ENCODE peak calls at places on chromosomes 16 and 17, in eight cellular contexts. L is MCF 10A; D is CD8-positive, alpha-beta T cell; A is HFFc6; I is activated CD8-positive, alpha-beta T cell treated with anti-CD3 and anti-CD28 coated beads for 36 hours; K is progenitor cell of endocrine pancreas; X is spleen; F is coronary artery. S is an unnamed sample.
A peak's percentile ranks its signal among the peaks of the same experiment; 100 is the strongest.

GRCh38 chr16:80804451-80805383 is at the start of gene CDYL2:
- DNase-seq in L (peak; percentile 11), D (peak; percentile 17), A (no peak), I (peak; percentile 4), K (peak; percentile 46), X (peak; percentile 87), F (no peak), S (no peak)

GRCh38 chr16:69526831-69527655 is 38.7 kb upstream of the NFAT5 start:
- DNase-seq in L (no peak), D (no peak), A (no peak), I (no peak), K (no peak), X (no peak), F (no peak), S (no peak)

GRCh38 chr16:78770353-78771091 is 671.1 kb downstream of the WWOX start:
- DNase-seq in L (peak; percentile 52), D (peak; percentile 70), A (no peak), I (peak; percentile 83), K (peak; percentile 30), X (peak; percentile 95), F (peak; percentile 77), S (peak; percentile 57)

GRCh38 chr16:89709166-89709565 is 7.7 kb upstream of the SPATA2L start:
- DNase-seq in L (no peak), D (no peak), A (no peak), I (no peak), K (no peak), X (no peak), F (no peak), S (no peak)

GRCh38 chr16:1283996-1284592 is 25.3 kb upstream of the UBE2I start:
- DNase-seq in L (no peak), D (no peak), A (no peak), I (no peak), K (no peak), X (no peak), F (no peak), S (no peak)

GRCh38 chr16:3872216-3872895 is 8.2 kb downstream of the CREBBP start:
- DNase-seq in L (no peak), D (no peak), A (peak; percentile 19), I (no peak), K (no peak), X (no peak), F (peak; percentile 73), S (no peak)

GRCh38 chr17:11814655-11815262 is 182.5 kb downstream of the ZNF18 start:
- DNase-seq in L (no peak), D (no peak), A (no peak), I (no peak), K (no peak), X (no peak), F (no peak), S (no peak)

GRCh38 chr17:18986541-18987229 is 17.9 kb downstream of the FAM83G start:
- DNase-seq in L (no peak), D (no peak), A (no peak), I (peak; percentile 52), K (no peak), X (no peak), F (no peak), S (no peak)

GRCh38 chr17:68310141-68310540 is 18.8 kb downstream of the ARSG start:
- DNase-seq in L (peak; percentile 41), D (no peak), A (no peak), I (peak; percentile 83), K (no peak), X (no peak), F (no peak), S (no peak)

GRCh38 chr17:27578718-27579085 is 52.3 kb upstream of the LGALS9 start:
- DNase-seq in L (peak; percentile 69), D (no peak), A (no peak), I (peak; percentile 92), K (no peak), X (no peak), F (no peak), S (no peak)

GRCh38 chr17:39095309-39095686 is 56.1 kb downstream of the PLXDC1 start:
- DNase-seq in L (peak; percentile 17), D (no peak), A (no peak), I (no peak), K (no peak), X (no peak), F (no peak), S (no peak)

DNA sequence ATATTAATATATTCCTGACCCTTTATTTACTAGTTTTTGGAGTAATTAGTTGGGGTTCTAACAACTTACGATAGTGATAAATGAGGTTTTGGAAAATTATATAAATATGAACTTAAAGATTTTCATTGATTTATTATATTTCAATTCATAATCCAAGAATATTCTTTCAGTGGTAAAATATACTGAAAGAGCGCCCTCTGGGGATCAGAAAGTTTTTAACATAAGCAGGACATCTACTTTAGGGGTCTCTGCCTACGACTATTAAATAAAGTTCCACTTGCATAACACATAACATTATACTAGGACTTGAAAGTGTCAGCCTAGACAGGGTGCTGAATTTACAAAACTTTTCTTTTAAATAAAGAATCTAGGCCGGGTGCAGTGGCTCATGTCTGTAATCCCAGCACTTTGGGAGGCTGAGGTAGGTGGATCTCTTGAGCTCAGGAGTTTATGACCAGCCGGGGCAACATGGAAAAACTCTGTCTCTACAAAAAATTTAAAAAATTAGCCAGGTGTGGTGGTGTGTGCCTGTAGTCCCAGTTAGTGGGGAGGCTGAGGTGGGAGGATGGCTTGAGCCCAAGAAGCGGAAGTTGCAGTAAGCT is 15.6 kb downstream of the RFWD3 start:
- DNase-seq in L (peak; percentile 8), D (no peak), A (no peak), I (no peak), K (no peak), X (no peak), F (no peak), S (no peak)
- TF ChIP-seq CTCF in L (peak; percentile 55), D (peak; percentile 62), A (peak; percentile 85), I (peak; percentile 63), K (peak; percentile 65), X (no peak), F (no peak), S (peak; percentile 59)

GRCh38 chr17:70552230-70552981 is 383.1 kb downstream of the KCNJ2 start:
- DNase-seq in L (peak; percentile 57), D (no peak), A (peak; percentile 44), I (no peak), K (no peak), X (no peak), F (no peak), S (no peak)
- TF ChIP-seq CTCF in L (peak; percentile 54), D (no peak), A (peak; percentile 85), I (peak; percentile 48), K (peak; percentile 71), X (peak; percentile 8), F (peak; percentile 39), S (peak; percentile 76)

GRCh38 chr17:80147035-80147939 is at the start of gene EIF4A3:
- DNase-seq in L (peak; percentile 99), D (peak; percentile 93), A (peak; percentile 98), I (peak; percentile 99), K (peak; percentile 90), X (peak; percentile 99), F (peak; percentile 98), S (peak; percentile 99)

GRCh38 chr17:80145076-80146075 is 1.6 kb downstream of the EIF4A3 start:
- DNase-seq in L (no peak), D (no peak), A (no peak), I (no peak), K (no peak), X (no peak), F (no peak), S (no peak)

GRCh38 chr17:80141463-80142165 is 5.3 kb downstream of the EIF4A3 start:
- DNase-seq in L (no peak), D (no peak), A (no peak), I (no peak), K (no peak), X (no peak), F (no peak), S (no peak)

GRCh38 chr17:80142929-80143328 is 4.0 kb downstream of the EIF4A3 start:
- DNase-seq in L (no peak), D (no peak), A (no peak), I (no peak), K (no peak), X (no peak), F (no peak), S (no peak)

GRCh38 chr17:80146121-80147034 is 550 bp downstream of the EIF4A3 start:
- DNase-seq in L (peak; percentile 6), D (peak; percentile 6), A (no peak), I (peak; percentile 39), K (peak; percentile 32), X (no peak), F (no peak), S (no peak)
- TF ChIP-seq CTCF in L (no peak), D (no peak), A (no peak), I (no peak), K (no peak), X (no peak), F (no peak), S (no peak)

GRCh38 chr17:49841548-49841947 is 6.3 kb downstream of the TAC4 start:
- DNase-seq in L (no peak), D (no peak), A (no peak), I (no peak), K (no peak), X (no peak), F (no peak), S (no peak)

GRCh38 chr17:49842846-49843245 is 5.0 kb downstream of the TAC4 start:
- DNase-seq in L (no peak), D (no peak), A (no peak), I (no peak), K (no peak), X (no peak), F (no peak), S (no peak)

GRCh38 chr17:49845210-49845782 is 2.6 kb downstream of the TAC4 start:
- DNase-seq in L (no peak), D (no peak), A (no peak), I (no peak), K (no peak), X (no peak), F (no peak), S (no peak)

GRCh38 chr17:49846938-49847712 is 744 bp downstream of the TAC4 start:
- DNase-seq in L (no peak), D (no peak), A (no peak), I (no peak), K (no peak), X (no peak), F (no peak), S (peak; percentile 22)

GRCh38 chr17:49843774-49844350 is 4.0 kb downstream of the TAC4 start:
- DNase-seq in L (peak; percentile 30), D (no peak), A (no peak), I (peak; percentile 38), K (no peak), X (no peak), F (no peak), S (no peak)
- TF ChIP-seq CTCF in L (peak; percentile 19), D (no peak), A (peak; percentile 66), I (no peak), K (peak; percentile 25), X (no peak), F (no peak), S (no peak)

GRCh38 chr17:14297161-14297851 is 3.6 kb upstream of the HS3ST3B1 start:
- DNase-seq in L (no peak), D (no peak), A (no peak), I (peak; percentile 44), K (peak; percentile 49), X (peak; percentile 87), F (no peak), S (no peak)
- TF ChIP-seq CTCF in L (peak; percentile 15), D (no peak), A (peak; percentile 50), I (no peak), K (peak; percentile 64), X (no peak), F (no peak), S (peak; percentile 30)

S was measured in CD14-positive monocyte.